ENCODE peak calls at places on chromosomes 16 and 17, in five cellular contexts. Q is neural crest cell, T is neuronal stem cell, M is heart left ventricle, Z is EL. G is an unnamed sample.

GRCh38 chr16:81657731-81658130 is 121.4 kb upstream of the PLCG2 start:
- DNase-seq in M (no peak), Q (no peak), Z (no peak), T (no peak), G (no peak)

GRCh38 chr17:56481654-56482053 is 111.8 kb upstream of the NOG start:
- DNase-seq in T (no peak), Z (no peak), M (no peak), Q (no peak), G (no peak)

GRCh38 chr17:8189041-8189710 is 804 bp downstream of the BORCS6 start:
- DNase-seq in Q (no peak), T (no peak), M (peak; percentile 45), Z (peak; percentile 26), G (peak; percentile 30)

GRCh38 chr17:73706858-73707257 is 62.6 kb upstream of the SDK2 start:
- DNase-seq in T (no peak), Q (no peak), Z (no peak), M (no peak), G (no peak)

GRCh38 chr17:81346908-81347349 is 48.3 kb upstream of the BAHCC1 start:
- DNase-seq in M (no peak), T (no peak), Q (no peak), Z (no peak), G (no peak)

GRCh38 chr16:89363621-89364393 is 126.6 kb downstream of the ANKRD11 start:
- DNase-seq in T (no peak), M (peak; percentile 52), Z (peak; percentile 82), Q (no peak), G (peak; percentile 28)

GRCh38 chr16:4612977-4613635 is 1.6 kb downstream of the UBALD1 start:
- DNase-seq in Z (no peak), Q (no peak), T (no peak), M (no peak), G (no peak)

GRCh38 chr17:42365136-42365535 is 23.1 kb downstream of the STAT3 start:
- DNase-seq in Q (no peak), M (no peak), Z (peak; percentile 79), T (no peak), G (no peak)

GRCh38 chr17:76585048-76585648 is 512 bp downstream of the ST6GALNAC2 start:
- DNase-seq in Z (peak; percentile 32), T (peak; percentile 36), Q (no peak), M (peak; percentile 45), G (no peak)

GRCh38 chr16:81460075-81460474 is 15.5 kb downstream of the CMIP start:
- DNase-seq in Q (no peak), Z (no peak), T (no peak), M (no peak), G (no peak)

GRCh38 chr16:67228905-67229304 is 2.0 kb downstream of the TMEM208 start:
- DNase-seq in T (no peak), Q (no peak), M (no peak), Z (no peak), G (no peak)

GRCh38 chr17:43634681-43635125 is 27.0 kb downstream of the MEOX1 start:
- DNase-seq in Q (no peak), T (no peak), M (peak; percentile 83), Z (no peak), G (no peak)

GRCh38 chr17:14334919-14335318 is 34.0 kb downstream of the HS3ST3B1 start:
- DNase-seq in Z (no peak), T (no peak), Q (no peak), M (no peak), G (no peak)

GRCh38 chr16:13436641-13437423 is 483.1 kb upstream of the ERCC4 start:
- DNase-seq in Z (peak; percentile 0), T (no peak), Q (no peak), M (no peak), G (no peak)

GRCh38 chr16:57341441-57342303 is 16.9 kb upstream of the CCL22 start:
- DNase-seq in T (no peak), Z (peak; percentile 78), Q (no peak), M (no peak), G (no peak)

GRCh38 chr17:78576389-78577112 is 645 bp downstream of the DNAH17 start:
- DNase-seq in Q (no peak), Z (no peak), M (peak; percentile 66), T (no peak), G (no peak)

GRCh38 chr16:85428168-85428898 is 184.8 kb upstream of the GSE1 start:
- DNase-seq in Z (no peak), M (peak; percentile 37), Q (no peak), T (no peak), G (peak; percentile 25)

GRCh38 chr17:50003916-50004315 is 8.9 kb upstream of the DLX3 start:
- DNase-seq in Q (no peak), M (no peak), T (no peak), Z (no peak), G (no peak)

GRCh38 chr16:14345512-14346115 is 274.5 kb downstream of the MRTFB start:
- DNase-seq in M (peak; percentile 54), Q (no peak), T (no peak), Z (no peak), G (no peak)

GRCh38 chr17:48131216-48131824 is 23.8 kb downstream of the SNX11 start:
- DNase-seq in T (peak; percentile 72), Z (peak; percentile 73), M (no peak), Q (peak; percentile 69), G (peak; percentile 47)

G was measured in central memory CD4-positive, alpha-beta T cell.